ENCODE peak calls at places on chromosomes 5 and 9, in five cellular contexts. J is neural progenitor cell, P is HCT116, W is fibroblast of lung, B is GM23248. A is an unnamed sample.

GRCh38 chr9:136726631-136727191 is 14.3 kb downstream of the DIPK1B start:
- DNase-seq in B (peak; percentile 59), J (peak; percentile 69), P (no peak), W (peak; percentile 38), A (peak; percentile 72)

GRCh38 chr9:135291165-135291564 is 188.4 kb upstream of the PPP1R26 start:
- DNase-seq in J (no peak), B (no peak), P (no peak), W (no peak), A (no peak)

GRCh38 chr9:107650321-107650720 is 160.8 kb upstream of the KLF4 start:
- DNase-seq in B (peak; percentile 83), W (peak; percentile 42), P (no peak), J (no peak), A (no peak)

GRCh38 chr5:163360681-163361080 is 76.7 kb upstream of the CCNG1 start:
- DNase-seq in W (no peak), J (no peak), P (no peak), B (no peak), A (no peak)

GRCh38 chr9:105282870-105283621 is 38.6 kb downstream of the SLC44A1 start:
- DNase-seq in J (no peak), W (no peak), B (no peak), P (no peak), A (no peak)

GRCh38 chr5:153960269-153961215 is 78.2 kb downstream of the FAM114A2 start:
- DNase-seq in P (no peak), W (no peak), J (no peak), B (peak; percentile 24), A (no peak)

GRCh38 chr5:9544502-9545300 is 1.2 kb downstream of the SEMA5A start:
- DNase-seq in B (peak; percentile 93), P (no peak), W (peak; percentile 85), J (peak; percentile 93), A (peak; percentile 92)

GRCh38 chr5:112703866-112704820 is 33.5 kb upstream of the APC start:
- DNase-seq in J (no peak), B (peak; percentile 49), W (peak; percentile 59), P (no peak), A (peak; percentile 45)

GRCh38 chr9:37271679-37272078 is 150.8 kb upstream of the GRHPR start:
- DNase-seq in J (no peak), P (no peak), W (no peak), B (no peak), A (no peak)

GRCh38 chr5:136192526-136193395 is at the start of gene SMIM32:
- DNase-seq in W (no peak), P (no peak), J (peak; percentile 79), B (peak; percentile 44), A (peak; percentile 62)

GRCh38 chr5:147445951-147446350 is 63.9 kb downstream of the DPYSL3 start:
- DNase-seq in B (no peak), W (no peak), P (no peak), J (peak; percentile 33), A (no peak)

GRCh38 chr5:36839479-36839878 is 37.1 kb upstream of the NIPBL start:
- DNase-seq in P (no peak), J (no peak), W (no peak), B (no peak), A (no peak)
- H3K27me3 ChIP-seq in P (no peaks in the 10 kb centered on the region), J (no peaks in the 10 kb centered on the region), W (peaks cover 4% of the 10 kb centered on the region), B (no peaks in the 10 kb centered on the region), A (no peaks in the 10 kb centered on the region)

DNA sequence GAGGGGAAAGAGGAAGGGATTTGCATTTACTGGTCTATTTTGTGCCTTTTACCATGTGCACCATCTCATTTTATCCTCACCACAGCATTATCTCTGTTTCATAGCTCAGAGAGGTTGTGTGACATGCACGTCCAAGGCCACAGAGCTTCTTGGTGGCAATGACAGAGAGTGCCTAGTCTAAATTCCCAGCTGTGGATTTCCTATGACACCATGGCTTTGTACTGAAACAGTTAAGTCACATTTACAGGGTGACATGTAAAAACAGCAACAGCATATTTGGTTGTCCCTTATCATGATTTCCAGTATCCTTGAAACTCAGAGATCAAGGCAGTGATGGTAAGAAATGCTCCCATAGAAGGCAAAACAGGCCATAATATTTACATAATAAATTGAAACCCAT is 268.8 kb downstream of the AOPEP start:
- DNase-seq in W (no peak), P (no peak), B (no peak), J (no peak), A (no peak)
- H3K4me2 ChIP-seq in W (no peak overlapping the region), P (no peak overlapping the region), B (peak overlapping the region; percentile 40), J (no peak overlapping the region), A (peak overlapping the region; percentile 24)

DNA sequence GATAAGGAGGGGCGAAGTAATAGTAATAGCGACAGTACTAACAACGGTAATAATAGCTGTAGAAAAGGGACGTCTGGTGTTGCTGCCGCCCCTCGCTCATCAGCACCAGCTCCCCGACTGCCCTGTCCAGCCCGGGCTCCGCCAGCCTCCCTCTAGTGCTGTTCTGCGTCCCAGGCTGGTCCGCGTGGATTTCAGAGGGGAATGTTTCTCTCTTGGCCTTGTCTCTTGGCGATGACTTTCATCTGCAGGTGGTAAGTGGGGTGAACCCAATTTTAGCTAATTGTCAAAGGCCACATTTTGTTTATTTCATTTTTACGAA is 592 bp downstream of the SNCAIP start:
- DNase-seq in P (no peak), J (peak; percentile 53), B (peak; percentile 74), W (peak; percentile 34), A (peak; percentile 61)
- TF ChIP-seq EZH2 in P (no peak), J (no peak), B (no peak), W (no peak), A (no peak)

DNA sequence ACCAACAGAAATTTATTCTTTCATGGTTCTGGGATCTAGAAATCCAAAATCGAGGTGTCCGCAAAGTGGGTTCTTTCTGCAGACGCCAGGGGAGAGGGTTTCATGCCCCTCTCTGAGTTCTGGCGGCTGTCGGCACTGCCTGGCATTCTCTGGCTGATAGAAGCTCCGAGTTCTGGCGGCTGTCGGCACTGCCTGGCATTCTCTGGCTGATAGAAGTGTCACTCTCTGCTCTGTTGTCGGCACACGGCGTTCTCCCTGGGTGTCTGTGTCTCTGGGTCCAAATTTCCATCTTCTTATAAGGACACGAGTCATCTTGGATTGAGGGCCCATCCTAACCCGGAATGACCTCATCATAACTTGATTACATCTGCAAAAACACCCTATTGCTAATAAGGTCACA is 7.6 kb downstream of the GFI1B start:
- DNase-seq in J (no peak), P (no peak), W (no peak), B (no peak), A (no peak)
- H3K27me3 ChIP-seq in J (peaks cover 8% of the 10 kb centered on the region), P (no peaks in the 10 kb centered on the region), W (peaks cover 7% of the 10 kb centered on the region), B (peaks cover 44% of the 10 kb centered on the region), A (no peaks in the 10 kb centered on the region)

DNA sequence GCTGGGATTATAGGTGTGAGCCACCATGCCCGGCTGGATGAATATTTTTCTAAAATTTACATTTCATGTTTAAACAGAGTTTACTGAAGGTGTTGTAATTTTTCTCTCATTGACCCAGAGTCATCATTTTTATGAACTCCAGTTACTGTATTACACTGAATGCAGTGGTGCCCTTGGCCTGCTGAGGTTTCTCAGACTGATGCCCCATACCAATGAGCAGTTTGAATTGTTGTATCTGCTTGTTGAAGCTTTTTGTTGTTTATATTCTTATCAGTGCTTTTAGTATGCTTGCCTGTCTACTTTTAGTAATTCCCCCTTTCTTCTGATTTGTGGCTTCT is 29.9 kb downstream of the NFX1 start:
- DNase-seq in J (no peak), B (peak; percentile 70), P (no peak), W (no peak), A (no peak)
- H3K4me2 ChIP-seq in J (no peak overlapping the region), B (peak overlapping the region; percentile 68), P (peak overlapping the region; percentile 48), W (peak overlapping the region; percentile 86), A (peak overlapping the region; percentile 44)

GRCh38 chr9:124014355-124015026 is 2.9 kb downstream of the LHX2 start:
- DNase-seq in W (no peak), B (no peak), P (no peak), J (no peak), A (no peak)
- TF ChIP-seq EZH2 in W (peak; percentile 10), B (no peak), P (no peak), J (no peak), A (no peak)

GRCh38 chr5:64700765-64701164 is 10.5 kb downstream of the SHISAL2B start:
- DNase-seq in J (no peak), W (no peak), B (no peak), P (no peak), A (no peak)
- H3K27me3 ChIP-seq in J (no peaks in the 10 kb centered on the region), W (no peaks in the 10 kb centered on the region), B (peaks cover 35% of the 10 kb centered on the region), P (no peaks in the 10 kb centered on the region), A (no peaks in the 10 kb centered on the region)

GRCh38 chr5:65799857-65800256 is 77.9 kb downstream of the NLN start:
- DNase-seq in J (no peak), B (no peak), W (no peak), P (no peak), A (no peak)
- H3K4me2 ChIP-seq in J (no peak overlapping the region), B (no peak overlapping the region), W (no peak overlapping the region), P (no peak overlapping the region), A (no peak overlapping the region)

GRCh38 chr5:137629646-137630045 is 106.2 kb downstream of the KLHL3 start:
- DNase-seq in P (peak; percentile 51), B (peak; percentile 71), J (peak; percentile 73), W (peak; percentile 71), A (peak; percentile 76)

GRCh38 chr5:137627730-137628129 is 108.2 kb downstream of the KLHL3 start:
- DNase-seq in W (no peak), J (no peak), B (no peak), P (no peak), A (no peak)

GRCh38 chr5:137624786-137625349 is 111.0 kb downstream of the KLHL3 start:
- DNase-seq in W (no peak), B (no peak), J (no peak), P (no peak), A (no peak)

GRCh38 chr5:137630216-137630971 is 105.5 kb downstream of the KLHL3 start:
- DNase-seq in P (no peak), J (peak; percentile 27), W (no peak), B (no peak), A (no peak)

DNA sequence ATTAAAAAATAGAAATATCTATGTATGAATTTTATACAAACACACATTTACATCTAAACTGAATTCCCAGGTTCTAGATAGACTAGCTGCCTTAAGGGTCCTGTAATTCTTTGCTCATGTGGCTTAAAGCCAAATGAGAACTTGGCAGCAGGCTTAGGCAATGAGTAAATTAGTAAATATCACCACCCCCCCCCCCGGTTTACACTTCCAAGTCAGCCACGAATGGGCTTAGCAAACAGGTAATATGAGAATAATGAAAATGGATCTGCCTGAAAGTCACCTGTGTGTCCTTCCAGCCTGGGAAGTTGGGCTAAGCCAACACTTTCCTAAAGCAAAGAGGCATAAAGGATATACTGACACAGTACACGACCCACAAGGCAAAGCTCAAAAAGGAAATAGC is 108.6 kb downstream of the KLHL3 start:
- DNase-seq in W (no peak), P (no peak), B (no peak), J (no peak), A (no peak)
- TF ChIP-seq EZH2 in W (no peak), P (no peak), B (no peak), J (no peak), A (no peak)

GRCh38 chr9:14958989-14959388 is 48.8 kb upstream of the FREM1 start:
- DNase-seq in W (no peak), P (no peak), J (no peak), B (no peak), A (no peak)

GRCh38 chr9:14960881-14961280 is 50.7 kb upstream of the FREM1 start:
- DNase-seq in B (peak; percentile 41), W (no peak), J (no peak), P (no peak), A (no peak)

GRCh38 chr9:14957054-14957453 is 46.8 kb upstream of the FREM1 start:
- DNase-seq in J (no peak), W (no peak), B (no peak), P (no peak), A (no peak)

GRCh38 chr9:14961372-14962068 is 51.3 kb upstream of the FREM1 start:
- DNase-seq in W (no peak), B (no peak), P (no peak), J (no peak), A (peak; percentile 58)

GRCh38 chr9:14956162-14956561 is 45.9 kb upstream of the FREM1 start:
- DNase-seq in B (no peak), P (no peak), J (no peak), W (no peak), A (no peak)
- H3K27me3 ChIP-seq in B (no peaks in the 10 kb centered on the region), P (peaks cover 11% of the 10 kb centered on the region), J (no peaks in the 10 kb centered on the region), W (no peaks in the 10 kb centered on the region), A (no peaks in the 10 kb centered on the region)